ENCODE peak calls at places on chromosomes 1 and 21, in four cellular contexts. P is heart left ventricle, C is Peyer's patch, S is sigmoid colon. M is an unnamed sample. For H3K27me3, the result is how much of the 10 kb centered on the place peaks cover.

GRCh38 chr1:221712776-221713431 is 29.0 kb downstream of the DUSP10 start:
- DNase-seq in P (no peak), C (peak), S (no peak), M (no peak)

GRCh38 chr1:67060811-67061218 is 6.9 kb upstream of the SLC35D1 start:
- DNase-seq in P (no peak), C (no peak), S (no peak), M (no peak)

GRCh38 chr21:37074195-37074510 is 1.1 kb downstream of the TTC3 start:
- DNase-seq in P (no peak), C (no peak), S (no peak), M (no peak)

GRCh38 chr1:232627645-232628334 is 2.1 kb downstream of the SIPA1L2 start:
- DNase-seq in P (no peak), C (peak), S (no peak), M (no peak)

GRCh38 chr1:1920608-1921458 is 1.8 kb upstream of the TMEM52 start:
- DNase-seq in P (peak), C (no peak), S (peak), M (no peak)

GRCh38 chr1:207698822-207699483 is 52.9 kb upstream of the CD46 start:
- DNase-seq in P (peak), C (peak), S (no peak), M (peak)

GRCh38 chr1:8671313-8671917 is 146.0 kb downstream of the RERE start:
- DNase-seq in P (peak), C (peak), S (peak), M (peak)

GRCh38 chr1:182217071-182217470 is 155.6 kb upstream of the ZNF648 start:
- DNase-seq in P (no peak), C (no peak), S (no peak), M (no peak)

GRCh38 chr1:197737916-197738315 is 37.4 kb downstream of the DENND1B start:
- DNase-seq in P (no peak), C (no peak), S (no peak), M (no peak)

GRCh38 chr1:42035205-42035829 is 116.6 kb upstream of the HIVEP3 start:
- DNase-seq in P (peak), C (peak), S (peak), M (no peak)

GRCh38 chr1:174222166-174222949 is 63.0 kb downstream of the RABGAP1L start:
- DNase-seq in P (no peak), C (no peak), S (no peak), M (no peak)

DNA sequence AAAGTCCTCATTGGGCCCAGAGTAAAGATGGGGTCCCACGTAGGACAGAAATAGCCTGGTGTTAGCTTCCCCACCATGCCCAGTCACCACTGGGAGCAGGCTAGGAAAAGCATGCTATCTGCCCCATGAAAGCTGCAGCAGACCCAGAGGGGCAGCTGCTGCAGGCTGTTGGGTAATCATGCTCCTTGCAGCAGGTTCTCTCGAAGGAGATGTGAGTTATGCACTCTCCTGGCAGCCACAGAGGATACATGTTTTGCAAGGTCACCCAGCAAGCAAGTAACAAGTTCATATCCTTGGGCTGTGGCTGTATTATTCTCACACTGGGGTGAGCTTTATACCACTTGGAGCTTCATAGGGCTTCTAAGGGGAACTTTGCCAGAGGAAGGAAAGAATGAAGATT is 9.1 kb upstream of the HEYL start:
- DNase-seq in P (no peak), C (no peak), S (no peak), M (peak)
- H3K27me3 ChIP-seq in P (under half), C (under half), S (under half), M (under half)

GRCh38 chr1:44604167-44604955 is 69.9 kb downstream of the TMEM53 start:
- DNase-seq in P (no peak), C (no peak), S (no peak), M (no peak)
- TF ChIP-seq CTCF in P (no peak), C (no peak), S (no peak), M (no peak)

GRCh38 chr1:30631700-30632099 is 91.7 kb downstream of the MATN1 start:
- DNase-seq in P (no peak), C (no peak), S (no peak), M (no peak)
- TF ChIP-seq POLR2A in P (no peak), C (no peak), S (no peak), M (no peak)

DNA sequence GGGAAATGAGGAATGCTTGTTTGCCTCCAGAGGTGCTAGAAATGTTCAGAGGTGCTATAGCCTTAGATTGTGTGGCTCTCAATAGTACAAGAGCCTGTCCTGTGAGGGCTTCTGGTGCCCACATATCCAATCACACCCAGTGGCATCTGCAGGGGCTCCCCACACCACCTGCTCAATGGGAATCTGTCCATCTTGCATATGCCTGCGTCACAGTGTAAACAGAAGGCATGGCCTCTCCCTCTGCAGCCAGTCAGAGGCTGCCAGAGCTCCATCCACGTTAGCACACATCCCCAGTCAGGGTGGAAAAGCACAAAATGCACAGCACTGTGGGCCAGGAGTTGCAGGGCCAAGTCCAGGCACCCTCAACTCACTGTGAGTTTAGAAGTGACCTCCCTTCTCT is 113.6 kb upstream of the GRIK3 start:
- DNase-seq in P (no peak), C (no peak), S (no peak), M (no peak)
- H3K27me3 ChIP-seq in P (under half), C (under half), S (under half), M (under half)

GRCh38 chr1:11174271-11174942 is 14.7 kb upstream of the ANGPTL7 start:
- DNase-seq in P (no peak), C (no peak), S (no peak), M (no peak)
- TF ChIP-seq CTCF in P (no peak), C (no peak), S (no peak), M (no peak)

DNA sequence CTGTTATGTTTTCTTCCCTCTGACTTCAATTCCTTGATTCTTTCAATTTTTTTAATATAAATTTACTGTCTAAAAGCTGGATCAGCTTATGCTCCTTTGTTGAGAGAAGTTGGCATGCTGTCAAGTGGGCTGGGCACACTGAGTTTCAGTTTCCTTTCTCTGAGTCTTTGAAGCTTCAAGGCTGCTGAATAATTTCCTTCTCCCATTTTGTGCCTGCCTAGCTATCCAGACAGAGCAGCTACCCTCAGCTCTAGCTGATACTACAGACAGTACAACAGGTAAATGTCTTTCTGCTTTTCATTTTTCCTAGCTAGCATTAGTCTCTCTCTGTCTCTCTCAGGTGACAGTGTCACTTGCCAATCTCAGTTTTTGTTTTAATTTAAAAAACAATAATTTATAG is at the start of gene IFI44:
- DNase-seq in P (peak), C (peak), S (peak), M (peak)
- TF ChIP-seq POLR2A in P (no peak), C (no peak), S (peak), M (peak)

GRCh38 chr1:65993047-65993363 is 200.3 kb downstream of the PDE4B start:
- DNase-seq in P (no peak), C (no peak), S (no peak), M (no peak)
- H3K27me3 ChIP-seq in P (under half), C (under half), S (under half), M (under half)

DNA sequence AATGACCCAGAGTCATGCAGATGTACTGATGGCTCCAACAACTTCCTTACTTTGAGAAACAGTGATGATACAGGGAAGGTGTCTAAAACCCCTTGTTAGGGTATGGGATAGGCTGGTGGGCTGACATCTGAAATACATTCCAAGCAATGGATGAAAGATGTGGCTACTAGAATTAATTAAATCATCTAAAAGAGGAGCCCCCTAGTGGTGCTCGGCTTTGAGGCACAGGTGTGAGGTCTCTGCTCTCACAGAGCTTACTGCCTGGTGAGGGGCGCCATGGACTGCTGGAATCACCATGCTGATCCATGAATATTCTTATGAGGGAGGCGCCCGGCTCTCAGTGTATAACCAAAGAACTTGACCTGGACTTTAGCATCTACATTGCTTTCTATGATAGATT is 48.5 kb downstream of the GNG4 start:
- DNase-seq in P (no peak), C (peak), S (no peak), M (no peak)
- TF ChIP-seq CTCF in P (peak), C (peak), S (no peak), M (no peak)

DNA sequence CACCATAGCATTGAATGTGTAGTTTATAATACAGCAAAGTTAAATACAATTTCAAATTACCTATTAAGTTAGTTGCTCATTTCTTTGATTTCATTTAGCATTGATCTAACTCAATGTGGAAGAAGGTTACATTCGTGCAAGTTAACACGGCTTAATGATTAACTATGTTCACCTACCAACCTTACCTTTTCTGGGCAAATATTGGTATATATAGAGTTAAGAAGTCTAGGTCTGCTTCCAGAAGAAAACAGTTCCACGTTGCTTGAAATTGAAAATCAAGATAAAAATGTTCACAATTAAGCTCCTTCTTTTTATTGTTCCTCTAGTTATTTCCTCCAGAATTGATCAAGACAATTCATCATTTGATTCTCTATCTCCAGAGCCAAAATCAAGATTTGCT is at the start of gene ANGPTL3:
- DNase-seq in P (no peak), C (no peak), S (no peak), M (no peak)
- TF ChIP-seq POLR2A in P (no peak), C (no peak), S (no peak), M (no peak)

DNA sequence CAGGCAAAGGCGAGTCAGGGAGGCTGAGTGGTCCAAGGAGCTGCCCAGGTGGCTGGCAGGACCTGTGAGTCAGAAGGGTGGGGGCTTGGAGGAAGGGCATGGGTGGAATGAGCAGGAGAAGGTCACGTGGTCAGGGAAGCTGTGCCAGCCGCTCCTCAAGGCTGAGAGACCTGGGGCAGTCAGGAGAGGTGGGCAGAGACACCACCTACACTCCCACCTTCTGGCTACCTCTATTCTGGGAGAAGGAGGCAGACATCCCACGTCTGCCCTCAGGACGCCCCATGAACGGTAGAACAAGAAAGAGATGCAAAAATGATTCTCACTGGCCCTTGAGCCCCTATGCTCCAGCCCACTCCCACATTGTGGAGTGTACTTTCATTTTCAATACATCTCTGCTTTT is 151.8 kb upstream of the RAB4A start:
- DNase-seq in P (no peak), C (no peak), S (peak), M (no peak)
- H3K27me3 ChIP-seq in P (under half), C (under half), S (under half), M (under half)

M was measured in uterus.